ENCODE peak calls at places on chromosomes 11 and 22, in four cellular contexts. One of them, this sample, is unnamed.

GRCh38 chr11:85809881-85810280 is 1.1 kb downstream of the SYTL2 start:
- DNase-seq in trophoblast cell: peak
- DNase-seq in mesenchymal stem cell: peak
- DNase-seq in H9: peak
- DNase-seq in this sample: no peak

GRCh38 chr11:36313073-36313472 is 17.0 kb downstream of the PRR5L start:
- DNase-seq in trophoblast cell: no peak
- DNase-seq in mesenchymal stem cell: no peak
- DNase-seq in H9: no peak
- DNase-seq in this sample: no peak

GRCh38 chr11:123430736-123431356 is 777 bp downstream of the GRAMD1B start:
- DNase-seq in trophoblast cell: peak
- DNase-seq in mesenchymal stem cell: peak
- DNase-seq in H9: peak
- DNase-seq in this sample: peak

GRCh38 chr22:29030618-29031235 is 30.9 kb downstream of the C22orf31 start:
- DNase-seq in trophoblast cell: peak
- DNase-seq in mesenchymal stem cell: peak
- DNase-seq in H9: peak
- DNase-seq in this sample: peak

GRCh38 chr11:24635588-24636290 is 138.9 kb downstream of the LUZP2 start:
- DNase-seq in trophoblast cell: peak
- DNase-seq in mesenchymal stem cell: peak
- DNase-seq in H9: no peak
- DNase-seq in this sample: peak

GRCh38 chr11:3905080-3905953 is 49.9 kb downstream of the STIM1 start:
- DNase-seq in trophoblast cell: peak
- DNase-seq in mesenchymal stem cell: peak
- DNase-seq in H9: no peak
- DNase-seq in this sample: peak

GRCh38 chr11:94150056-94150455 is 21.4 kb downstream of the PANX1 start:
- DNase-seq in trophoblast cell: no peak
- DNase-seq in mesenchymal stem cell: no peak
- DNase-seq in H9: no peak
- DNase-seq in this sample: no peak

GRCh38 chr11:133049244-133050019 is 482.9 kb downstream of the OPCML start:
- DNase-seq in trophoblast cell: no peak
- DNase-seq in mesenchymal stem cell: no peak
- DNase-seq in H9: no peak
- DNase-seq in this sample: no peak

GRCh38 chr11:76799061-76799804 is 16.1 kb downstream of the TSKU start:
- DNase-seq in trophoblast cell: peak
- DNase-seq in mesenchymal stem cell: peak
- DNase-seq in H9: peak
- DNase-seq in this sample: peak

DNA sequence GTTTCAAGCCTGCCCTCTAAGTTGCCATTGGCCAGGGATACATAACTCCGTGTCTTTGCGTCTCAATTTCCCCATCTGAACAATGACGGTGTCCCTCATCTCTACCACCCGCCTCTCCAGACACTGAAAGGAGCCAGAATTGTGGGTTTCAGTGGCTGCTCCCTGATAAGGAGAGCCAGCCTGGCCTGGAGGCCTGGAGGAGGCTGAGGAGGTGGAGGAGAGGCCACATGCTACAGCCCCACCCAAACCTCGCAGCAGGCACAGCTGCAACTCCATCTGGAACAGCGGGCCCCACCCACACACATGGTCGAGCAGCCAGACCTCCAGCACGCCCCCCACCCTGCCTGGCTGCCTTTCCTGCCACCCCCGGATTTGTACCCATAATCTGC is 34.4 kb upstream of the CD82 start:
- DNase-seq in trophoblast cell: no peak
- DNase-seq in mesenchymal stem cell: no peak
- DNase-seq in H9: no peak
- DNase-seq in this sample: no peak
- H2AK5ac ChIP-seq in trophoblast cell: no peak
- H2AK5ac ChIP-seq in mesenchymal stem cell: no peak
- H2AK5ac ChIP-seq in H9: no peak
- H2AK5ac ChIP-seq in this sample: no peak

GRCh38 chr22:35555941-35556547 is 15.4 kb downstream of the RASD2 start:
- DNase-seq in trophoblast cell: no peak
- DNase-seq in mesenchymal stem cell: no peak
- DNase-seq in H9: no peak
- DNase-seq in this sample: no peak
- H2AK5ac ChIP-seq in trophoblast cell: no peak
- H2AK5ac ChIP-seq in mesenchymal stem cell: no peak
- H2AK5ac ChIP-seq in H9: no peak
- H2AK5ac ChIP-seq in this sample: peak

GRCh38 chr11:57386178-57386945 is 4.1 kb downstream of the PRG2 start:
- DNase-seq in trophoblast cell: peak
- DNase-seq in mesenchymal stem cell: no peak
- DNase-seq in H9: no peak
- DNase-seq in this sample: no peak
- H2AK5ac ChIP-seq in trophoblast cell: no peak
- H2AK5ac ChIP-seq in mesenchymal stem cell: no peak
- H2AK5ac ChIP-seq in H9: no peak
- H2AK5ac ChIP-seq in this sample: no peak

GRCh38 chr22:40751250-40751649 is 67.9 kb downstream of the SLC25A17 start:
- DNase-seq in trophoblast cell: no peak
- DNase-seq in mesenchymal stem cell: no peak
- DNase-seq in H9: no peak
- DNase-seq in this sample: no peak
- H2AK5ac ChIP-seq in trophoblast cell: no peak
- H2AK5ac ChIP-seq in mesenchymal stem cell: no peak
- H2AK5ac ChIP-seq in H9: no peak
- H2AK5ac ChIP-seq in this sample: no peak

DNA sequence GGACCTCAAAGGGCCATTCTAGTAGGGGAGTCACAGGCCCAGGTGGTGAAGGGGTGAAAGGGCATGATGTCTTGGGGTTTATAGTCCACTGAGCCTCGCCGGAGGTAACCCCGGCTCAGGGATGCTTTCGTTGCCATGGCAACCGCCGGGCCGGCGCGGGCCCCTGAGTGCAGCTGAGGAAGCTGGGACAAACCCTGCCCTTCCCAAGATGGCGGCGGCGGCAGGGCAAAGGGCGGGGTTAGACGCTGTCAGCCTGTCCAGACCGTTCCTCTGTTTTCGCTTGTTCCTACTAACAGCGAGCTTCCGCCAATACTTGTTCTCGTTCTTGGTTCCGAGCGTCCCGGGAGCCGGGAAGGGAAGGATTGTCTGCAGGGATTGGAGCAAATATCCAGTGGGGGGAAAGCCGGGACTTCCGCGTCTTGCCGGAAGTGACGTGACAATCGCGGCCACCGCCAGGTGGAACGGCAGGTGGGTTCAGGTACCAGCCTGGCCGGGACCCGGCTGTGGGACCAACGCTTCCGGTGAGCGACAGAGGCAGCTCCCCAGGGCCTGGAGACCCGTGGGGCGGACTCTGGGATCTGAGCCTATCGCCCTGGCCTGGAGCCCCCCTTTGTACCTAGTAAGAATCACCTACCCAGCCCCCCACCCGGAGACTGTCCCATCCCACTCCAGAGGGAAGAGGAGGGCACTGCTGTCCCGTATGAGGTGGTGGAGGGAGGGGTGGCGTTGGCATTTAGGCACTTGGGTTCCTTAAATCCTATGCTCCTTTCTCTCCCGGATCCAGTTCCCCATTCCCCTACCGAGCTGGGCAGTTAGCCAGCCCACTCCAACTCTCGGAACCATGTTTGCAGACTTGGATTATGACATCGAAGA is at the start of gene PICK1:
- DNase-seq in trophoblast cell: peak
- DNase-seq in mesenchymal stem cell: peak
- DNase-seq in H9: peak
- DNase-seq in this sample: peak
- H2AK5ac ChIP-seq in trophoblast cell: peak
- H2AK5ac ChIP-seq in mesenchymal stem cell: peak
- H2AK5ac ChIP-seq in H9: no peak
- H2AK5ac ChIP-seq in this sample: peak

GRCh38 chr22:17785185-17786184 is 11.2 kb upstream of the BID start:
- DNase-seq in trophoblast cell: peak
- DNase-seq in mesenchymal stem cell: peak
- DNase-seq in H9: peak
- DNase-seq in this sample: no peak
- H2AK5ac ChIP-seq in trophoblast cell: peak
- H2AK5ac ChIP-seq in mesenchymal stem cell: no peak
- H2AK5ac ChIP-seq in H9: no peak
- H2AK5ac ChIP-seq in this sample: no peak

GRCh38 chr11:72562431-72562830 is 111.8 kb downstream of the PDE2A start:
- DNase-seq in trophoblast cell: no peak
- DNase-seq in mesenchymal stem cell: no peak
- DNase-seq in H9: no peak
- DNase-seq in this sample: no peak
- H2AK5ac ChIP-seq in trophoblast cell: no peak
- H2AK5ac ChIP-seq in mesenchymal stem cell: no peak
- H2AK5ac ChIP-seq in H9: no peak
- H2AK5ac ChIP-seq in this sample: no peak

GRCh38 chr22:45859231-45860161 is 117.5 kb downstream of the WNT7B start:
- DNase-seq in trophoblast cell: peak
- DNase-seq in mesenchymal stem cell: no peak
- DNase-seq in H9: no peak
- DNase-seq in this sample: peak

GRCh38 chr22:45857519-45857918 is 119.4 kb downstream of the WNT7B start:
- DNase-seq in trophoblast cell: no peak
- DNase-seq in mesenchymal stem cell: no peak
- DNase-seq in H9: no peak
- DNase-seq in this sample: no peak

GRCh38 chr22:45852826-45853225 is 124.1 kb downstream of the WNT7B start:
- DNase-seq in trophoblast cell: no peak
- DNase-seq in mesenchymal stem cell: no peak
- DNase-seq in H9: no peak
- DNase-seq in this sample: no peak

GRCh38 chr22:45860201-45860600 is 116.8 kb downstream of the WNT7B start:
- DNase-seq in trophoblast cell: no peak
- DNase-seq in mesenchymal stem cell: no peak
- DNase-seq in H9: no peak
- DNase-seq in this sample: no peak

GRCh38 chr22:45855961-45856360 is 121.0 kb downstream of the WNT7B start:
- DNase-seq in trophoblast cell: no peak
- DNase-seq in mesenchymal stem cell: no peak
- DNase-seq in H9: no peak
- DNase-seq in this sample: no peak
- H2AK5ac ChIP-seq in trophoblast cell: no peak
- H2AK5ac ChIP-seq in mesenchymal stem cell: no peak
- H2AK5ac ChIP-seq in H9: no peak
- H2AK5ac ChIP-seq in this sample: no peak

GRCh38 chr22:35572552-35572951 is 31.9 kb downstream of the RASD2 start:
- DNase-seq in trophoblast cell: no peak
- DNase-seq in mesenchymal stem cell: no peak
- DNase-seq in H9: no peak
- DNase-seq in this sample: no peak

GRCh38 chr22:35578836-35579575 is 38.1 kb downstream of the MB start:
- DNase-seq in trophoblast cell: no peak
- DNase-seq in mesenchymal stem cell: no peak
- DNase-seq in H9: no peak
- DNase-seq in this sample: no peak

GRCh38 chr22:35576671-35577070 is 36.0 kb downstream of the RASD2 start:
- DNase-seq in trophoblast cell: no peak
- DNase-seq in mesenchymal stem cell: no peak
- DNase-seq in H9: no peak
- DNase-seq in this sample: no peak

GRCh38 chr22:35577799-35578659 is 37.4 kb downstream of the RASD2 start:
- DNase-seq in trophoblast cell: no peak
- DNase-seq in mesenchymal stem cell: no peak
- DNase-seq in H9: no peak
- DNase-seq in this sample: no peak

GRCh38 chr22:35575116-35575748 is 34.6 kb downstream of the RASD2 start:
- DNase-seq in trophoblast cell: no peak
- DNase-seq in mesenchymal stem cell: no peak
- DNase-seq in H9: no peak
- DNase-seq in this sample: no peak
- H2AK5ac ChIP-seq in trophoblast cell: no peak
- H2AK5ac ChIP-seq in mesenchymal stem cell: no peak
- H2AK5ac ChIP-seq in H9: no peak
- H2AK5ac ChIP-seq in this sample: no peak

DNA sequence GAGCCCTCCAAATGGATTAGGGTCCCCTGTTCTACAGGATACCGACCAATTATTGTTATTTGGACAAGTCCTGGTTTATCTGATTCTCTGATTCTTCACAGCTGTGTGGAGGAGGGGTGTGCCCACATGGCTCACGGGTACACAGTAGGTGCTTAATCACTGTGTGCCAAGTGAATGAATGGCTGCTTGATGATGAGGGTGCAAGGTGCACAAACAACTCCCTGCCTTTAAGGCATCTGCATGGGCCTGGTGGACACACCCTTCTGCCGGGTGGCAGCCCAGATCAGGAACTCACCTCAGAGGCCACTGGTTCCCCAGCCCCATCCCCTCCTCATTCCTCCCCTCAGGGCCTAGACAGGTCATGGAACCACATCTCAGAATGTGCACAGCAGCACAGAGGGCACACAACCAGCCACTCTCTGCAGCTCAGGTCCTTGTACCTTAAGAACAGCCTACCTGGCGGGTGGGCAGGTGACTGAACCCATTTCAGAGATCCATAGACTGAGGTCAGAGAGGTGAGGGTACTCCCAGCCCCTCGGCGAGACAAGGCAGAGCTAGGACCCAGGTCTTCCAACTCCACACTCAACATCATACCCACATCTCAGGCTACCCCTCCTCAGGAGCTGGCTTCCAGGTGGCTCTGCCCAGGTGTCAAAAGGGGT is 50.3 kb downstream of the SHANK2 start:
- DNase-seq in trophoblast cell: no peak
- DNase-seq in mesenchymal stem cell: no peak
- DNase-seq in H9: no peak
- DNase-seq in this sample: no peak
- H2AK5ac ChIP-seq in trophoblast cell: no peak
- H2AK5ac ChIP-seq in mesenchymal stem cell: no peak
- H2AK5ac ChIP-seq in H9: no peak
- H2AK5ac ChIP-seq in this sample: no peak